ENCODE peak calls at places on chromosomes 11 and 22, in nine cellular contexts. J is activated T-helper 9 cell treated with anti-CD3 and anti-CD28 coated beads, Interleukin-2, amount 50 U/mL, for 16 hours; O is activated T-cell treated with anti-CD3 and anti-CD28 coated beads, Interleukin-2, amount 50 U/mL, for 4 hours; I is WTC11; Y is mammary epithelial cell; D is NCI-H524 treated with DMSO at 0.1 percent for 48 hours; W is fibroblast of the aortic adventitia; H is T-helper 2 cell; U is ureter. Q is an unnamed sample.

GRCh38 chr22:46010177-46010867 is 33.4 kb upstream of the WNT7B start:
- DNase-seq in J (no peak), O (no peak), I (no peak), Y (peak), D (no peak), W (peak), H (no peak), U (no peak), Q (peak)

GRCh38 chr11:130312046-130312445 is 2.7 kb downstream of the ZBTB44 start:
- DNase-seq in J (no peak), O (no peak), I (no peak), Y (no peak), D (no peak), W (no peak), H (no peak), U (no peak), Q (no peak)

GRCh38 chr11:116294630-116295029 is 478.2 kb downstream of the BUD13 start:
- DNase-seq in J (no peak), O (no peak), I (no peak), Y (peak), D (no peak), W (no peak), H (no peak), U (no peak), Q (peak)

GRCh38 chr22:50528682-50529415 is 963 bp downstream of the TYMP start:
- DNase-seq in J (no peak), O (no peak), I (no peak), Y (no peak), D (no peak), W (no peak), H (no peak), U (no peak), Q (no peak)

GRCh38 chr11:108803781-108804180 is 138.9 kb downstream of the DDX10 start:
- DNase-seq in J (no peak), O (no peak), I (no peak), Y (no peak), D (no peak), W (peak), H (no peak), U (no peak), Q (no peak)

GRCh38 chr11:71169328-71169727 is 83.0 kb downstream of the SHANK2 start:
- DNase-seq in J (no peak), O (no peak), I (no peak), Y (no peak), D (no peak), W (no peak), H (no peak), U (no peak), Q (no peak)

GRCh38 chr11:82733444-82734119 is at the start of gene FAM181B:
- DNase-seq in J (no peak), O (peak), I (peak), Y (peak), D (peak), W (no peak), H (peak), U (peak), Q (no peak)

GRCh38 chr22:44685384-44686056 is 16.5 kb upstream of the PRR5 start:
- DNase-seq in J (peak), O (peak), I (peak), Y (peak), D (no peak), W (peak), H (peak), U (peak), Q (peak)

GRCh38 chr11:76391811-76392475 is 10.8 kb downstream of the GVQW3 start:
- DNase-seq in J (no peak), O (no peak), I (no peak), Y (no peak), D (no peak), W (no peak), H (no peak), U (no peak), Q (no peak)

GRCh38 chr22:36340621-36341020 is 47.1 kb downstream of the MYH9 start:
- DNase-seq in J (no peak), O (no peak), I (no peak), Y (no peak), D (no peak), W (no peak), H (no peak), U (no peak), Q (no peak)

GRCh38 chr22:26606611-26607010 is 11.2 kb downstream of the CRYBB1 start:
- DNase-seq in J (no peak), O (no peak), I (no peak), Y (peak), D (no peak), W (peak), H (no peak), U (no peak), Q (peak)

GRCh38 chr11:117419915-117420485 is 92.3 kb downstream of the CEP164 start:
- DNase-seq in J (no peak), O (peak), I (no peak), Y (no peak), D (no peak), W (no peak), H (no peak), U (no peak), Q (no peak)